ENCODE peak calls at places on chromosome 18, in four cellular contexts. C, H, K and F are unnamed samples.

GRCh38 chr18:12076424-12077140 is 17.1 kb upstream of the ANKRD62 start:
- DNase-seq in K (no peak), H (peak), C (no peak), F (no peak)

GRCh38 chr18:68995675-68996074 is 197.8 kb downstream of the CCDC102B start:
- DNase-seq in K (no peak), C (no peak), H (no peak), F (no peak)

GRCh38 chr18:46097853-46098615 is at the start of gene ATP5F1A:
- DNase-seq in H (peak), C (peak), K (peak), F (peak)

GRCh38 chr18:58105206-58105907 is 61.3 kb downstream of the NEDD4L start:
- DNase-seq in H (peak), C (no peak), K (no peak), F (no peak)

GRCh38 chr18:35837922-35838496 is 134.5 kb upstream of the RMP24 start:
- DNase-seq in K (no peak), H (no peak), C (no peak), F (no peak)

GRCh38 chr18:8561123-8561905 is 47.9 kb upstream of the RAB12 start:
- DNase-seq in K (no peak), H (no peak), C (no peak), F (no peak)

GRCh38 chr18:12768622-12769021 is 65.8 kb downstream of the PSMG2 start:
- DNase-seq in C (no peak), H (peak), K (no peak), F (no peak)

GRCh38 chr18:68428666-68429065 is 286.2 kb downstream of the TMX3 start:
- DNase-seq in H (no peak), C (no peak), K (no peak), F (no peak)

GRCh38 chr18:3654442-3655253 is 204.7 kb downstream of the TGIF1 start:
- DNase-seq in K (no peak), H (no peak), C (no peak), F (no peak)

GRCh38 chr18:78777992-78778391 is 201.6 kb upstream of the SALL3 start:
- DNase-seq in C (no peak), H (no peak), K (no peak), F (no peak)

GRCh38 chr18:32674491-32674890 is 98.3 kb downstream of the KLHL14 start:
- DNase-seq in K (no peak), C (no peak), H (no peak), F (peak)

GRCh38 chr18:3794537-3795348 is 344.8 kb downstream of the TGIF1 start:
- DNase-seq in H (peak), C (no peak), K (no peak), F (peak)

GRCh38 chr18:24115628-24116027 is 23.2 kb upstream of the CABYR start:
- DNase-seq in C (no peak), H (no peak), K (no peak), F (no peak)

GRCh38 chr18:46211816-46212215 is 107.6 kb downstream of the HAUS1 start:
- DNase-seq in K (peak), C (no peak), H (peak), F (peak)

GRCh38 chr18:80009661-80010550 is 21.5 kb upstream of the TXNL4A start:
- DNase-seq in C (no peak), K (no peak), H (peak), F (peak)

GRCh38 chr18:46829947-46830346 is 73.1 kb upstream of the ST8SIA5 start:
- DNase-seq in K (no peak), H (no peak), C (no peak), F (no peak)

GRCh38 chr18:44841769-44842587 is 161.3 kb downstream of the SETBP1 start:
- DNase-seq in H (no peak), K (no peak), C (no peak), F (no peak)

GRCh38 chr18:37567994-37568359 is 2.4 kb upstream of the CELF4 start:
- DNase-seq in K (no peak), H (no peak), C (no peak), F (no peak)

GRCh38 chr18:7958897-7959146 is 391.7 kb downstream of the PTPRM start:
- DNase-seq in K (no peak), C (no peak), H (no peak), F (no peak)

GRCh38 chr18:24214144-24214543 is 75.3 kb downstream of the CABYR start:
- DNase-seq in K (no peak), C (no peak), H (no peak), F (no peak)

GRCh38 chr18:40687401-40687800 is 1267.6 kb upstream of the PIK3C3 start:
- DNase-seq in H (no peak), K (no peak), C (no peak), F (no peak)

GRCh38 chr18:22348521-22349316 is 69.0 kb downstream of the CTAGE1 start:
- DNase-seq in K (no peak), C (no peak), H (peak), F (peak)

GRCh38 chr18:3246636-3247242 is 862 bp upstream of the MYL12A start:
- DNase-seq in C (no peak), K (peak), H (no peak), F (no peak)

GRCh38 chr18:79770501-79770815 is 27.3 kb upstream of the KCNG2 start:
- DNase-seq in K (no peak), C (no peak), H (no peak), F (no peak)

GRCh38 chr18:13799396-13799795 is 24.6 kb upstream of the MC5R start:
- DNase-seq in H (no peak), C (no peak), K (no peak), F (no peak)

GRCh38 chr18:55153346-55153745 is 194.1 kb upstream of the CCDC68 start:
- DNase-seq in K (no peak), H (no peak), C (no peak), F (no peak)

GRCh38 chr18:55161966-55162365 is 202.7 kb upstream of the CCDC68 start:
- DNase-seq in K (no peak), C (no peak), H (no peak), F (no peak)

GRCh38 chr18:55163550-55163949 is 204.3 kb upstream of the CCDC68 start:
- DNase-seq in H (no peak), K (peak), C (no peak), F (no peak)

GRCh38 chr18:55159027-55159426 is 199.8 kb upstream of the CCDC68 start:
- DNase-seq in K (no peak), H (no peak), C (no peak), F (no peak)

GRCh38 chr18:55158570-55158969 is 199.3 kb upstream of the CCDC68 start:
- DNase-seq in H (no peak), K (no peak), C (no peak), F (no peak)
- TF ChIP-seq FOS in H (no peak), K (no peak), C (no peak), F (no peak)

GRCh38 chr18:74456409-74457042 is 582 bp downstream of the DIPK1C start:
- DNase-seq in H (no peak), C (no peak), K (no peak), F (no peak)
- TF ChIP-seq FOS in H (no peak), C (no peak), K (no peak), F (no peak)

DNA sequence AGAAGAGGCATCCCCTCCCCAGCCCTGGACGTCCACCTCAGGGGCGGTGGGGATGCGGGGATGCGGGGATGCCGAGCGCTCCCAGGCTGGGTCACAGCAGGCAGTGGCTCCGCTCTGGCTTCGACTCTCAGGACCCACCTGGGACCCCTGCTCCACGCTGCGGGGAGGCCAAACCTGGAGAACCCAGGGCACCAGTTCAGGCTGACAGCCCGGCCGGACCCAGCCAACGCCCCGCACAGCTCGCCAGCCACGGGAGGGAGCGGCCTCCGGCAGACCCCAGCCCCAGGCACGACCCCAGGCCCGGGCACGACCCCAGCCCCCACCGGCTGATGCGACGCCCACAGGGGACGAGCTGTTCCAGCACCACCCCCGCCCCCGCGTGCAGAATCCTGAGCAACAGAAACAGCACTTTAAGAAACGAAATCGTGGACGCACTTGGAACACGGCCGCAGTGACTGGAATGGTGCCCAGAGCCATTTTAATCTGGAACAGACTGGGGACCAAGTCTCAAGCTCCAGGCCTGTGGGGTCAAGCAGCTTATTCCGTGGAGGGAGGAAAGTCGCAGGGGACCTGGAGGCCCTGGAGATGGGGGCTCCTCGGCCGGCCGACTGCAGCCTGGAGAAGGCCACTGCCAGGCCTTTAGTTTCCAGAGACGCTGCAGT is 74.3 kb downstream of the MBP start:
- DNase-seq in C (no peak), K (no peak), H (no peak), F (no peak)
- TF ChIP-seq FOS in C (no peak), K (no peak), H (no peak), F (no peak)

GRCh38 chr18:10235553-10235952 is 218.9 kb upstream of the APCDD1 start:
- DNase-seq in C (no peak), H (no peak), K (no peak), F (no peak)

GRCh38 chr18:10233082-10233875 is 221.2 kb upstream of the APCDD1 start:
- DNase-seq in K (no peak), H (no peak), C (no peak), F (no peak)

GRCh38 chr18:10234281-10234680 is 220.2 kb upstream of the APCDD1 start:
- DNase-seq in K (no peak), H (peak), C (no peak), F (no peak)

GRCh38 chr18:10232062-10232461 is 222.4 kb upstream of the APCDD1 start:
- DNase-seq in C (no peak), K (no peak), H (no peak), F (no peak)

GRCh38 chr18:10234912-10235439 is 219.5 kb upstream of the APCDD1 start:
- DNase-seq in H (peak), C (no peak), K (no peak), F (no peak)
- TF ChIP-seq FOS in H (no peak), C (no peak), K (no peak), F (no peak)

GRCh38 chr18:48900469-48900868 is 50.3 kb downstream of the SMAD7 start:
- DNase-seq in H (no peak), C (no peak), K (no peak), F (no peak)

GRCh38 chr18:48902856-48903601 is 47.7 kb downstream of the SMAD7 start:
- DNase-seq in K (peak), C (no peak), H (peak), F (peak)

GRCh38 chr18:48902023-48902855 is 48.5 kb downstream of the SMAD7 start:
- DNase-seq in C (no peak), K (peak), H (peak), F (peak)

GRCh38 chr18:48899558-48900174 is 51.1 kb downstream of the SMAD7 start:
- DNase-seq in H (no peak), C (no peak), K (no peak), F (no peak)

DNA sequence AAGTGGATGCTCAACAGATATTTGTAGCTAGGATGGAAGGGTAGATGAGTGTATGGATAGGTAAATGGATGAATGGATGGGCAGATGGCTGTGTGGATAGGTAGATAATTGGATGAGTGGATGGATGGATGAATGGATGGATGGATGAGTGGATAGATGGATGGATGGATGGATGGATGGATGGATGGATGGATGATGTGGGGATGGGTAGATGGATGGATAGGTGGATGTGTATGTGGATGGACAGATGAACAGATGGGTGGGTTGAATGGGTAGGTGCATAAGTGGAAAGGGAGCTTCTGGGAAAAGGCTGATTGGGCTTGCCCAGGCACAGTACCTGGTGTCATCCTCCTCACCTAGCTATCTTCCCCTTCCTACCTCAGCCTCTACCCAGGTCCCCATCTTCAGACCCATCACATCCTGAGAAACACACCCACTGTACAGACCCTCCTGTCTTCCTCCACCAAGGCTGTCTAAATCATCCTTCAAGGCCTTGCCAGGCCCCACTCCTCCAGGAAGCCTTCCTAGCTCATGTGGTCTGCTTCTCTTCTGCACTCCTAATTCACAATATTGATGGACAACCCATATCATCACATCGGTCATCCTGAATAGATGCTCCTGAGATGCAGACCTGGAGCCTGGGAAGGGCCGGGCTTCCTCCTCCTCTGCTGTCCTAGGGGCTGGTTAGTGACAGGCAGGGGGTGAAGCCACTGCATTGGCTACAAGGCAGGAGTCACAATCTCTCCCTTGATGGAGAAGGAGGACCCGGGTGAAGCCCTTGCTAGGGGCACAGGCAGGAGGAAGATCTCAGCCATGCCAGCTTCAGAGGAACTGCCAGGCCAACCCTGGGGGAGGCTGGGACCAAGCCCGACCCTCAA is 49.4 kb downstream of the SMAD7 start:
- DNase-seq in K (no peak), H (no peak), C (no peak), F (no peak)
- TF ChIP-seq FOS in K (no peak), H (no peak), C (no peak), F (no peak)

GRCh38 chr18:6732952-6733351 is 3.4 kb downstream of the ARHGAP28 start:
- DNase-seq in H (no peak), C (no peak), K (no peak), F (peak)
- TF ChIP-seq FOS in H (no peak), C (no peak), K (no peak), F (no peak)

GRCh38 chr18:63303562-63303961 is 16.0 kb downstream of the BCL2 start:
- DNase-seq in C (no peak), K (no peak), H (no peak), F (no peak)

GRCh38 chr18:63299837-63300787 is 19.5 kb downstream of the BCL2 start:
- DNase-seq in C (no peak), H (peak), K (no peak), F (no peak)

GRCh38 chr18:63298393-63299015 is 21.1 kb downstream of the BCL2 start:
- DNase-seq in H (no peak), C (no peak), K (no peak), F (peak)

GRCh38 chr18:63302647-63303405 is 16.7 kb downstream of the BCL2 start:
- DNase-seq in C (no peak), K (no peak), H (no peak), F (no peak)

GRCh38 chr18:63301458-63301857 is 18.1 kb downstream of the BCL2 start:
- DNase-seq in H (no peak), K (no peak), C (no peak), F (no peak)
- TF ChIP-seq FOS in H (no peak), K (no peak), C (no peak), F (no peak)